ENCODE peak calls at places on chromosomes 5 and 9, in ten cellular contexts. Y, D, G, U, J, C, K, Z, W and N are unnamed samples.
A peak's percentile ranks its signal among the peaks of the same experiment; 100 is the strongest.

GRCh38 chr9:22114956-22115355 is 105.9 kb upstream of the CDKN2B start:
- DNase-seq in D (no peak), W (no peak), G (no peak), Y (no peak), C (no peak), K (no peak), J (no peak), Z (no peak), U (no peak), N (no peak)

GRCh38 chr9:12643686-12644085 is 49.5 kb upstream of the TYRP1 start:
- DNase-seq in K (no peak), U (no peak), G (no peak), Y (no peak), Z (no peak), D (no peak), W (no peak), J (no peak), C (no peak), N (peak; percentile 23)

GRCh38 chr9:33880562-33881089 is 63.7 kb downstream of the UBE2R2 start:
- DNase-seq in W (no peak), U (no peak), G (peak; percentile 27), K (no peak), Y (no peak), Z (no peak), J (no peak), C (no peak), D (no peak), N (no peak)

GRCh38 chr5:14226992-14227391 is 83.8 kb downstream of the TRIO start:
- DNase-seq in U (no peak), Z (no peak), D (no peak), G (no peak), Y (no peak), W (no peak), K (no peak), J (no peak), C (no peak), N (no peak)

GRCh38 chr9:94645901-94646300 is 6.6 kb upstream of the FBP1 start:
- DNase-seq in J (no peak), U (no peak), K (no peak), W (no peak), Z (no peak), Y (no peak), C (no peak), G (no peak), D (no peak), N (no peak)

GRCh38 chr9:125513634-125514413 is 193.2 kb downstream of the MAPKAP1 start:
- DNase-seq in Y (no peak), D (peak; percentile 37), C (no peak), G (peak; percentile 57), W (no peak), K (peak; percentile 59), Z (peak; percentile 57), U (no peak), J (no peak), N (peak; percentile 92)

GRCh38 chr9:107397076-107398049 is 92.2 kb downstream of the KLF4 start:
- DNase-seq in U (no peak), C (no peak), J (no peak), Z (no peak), K (no peak), Y (no peak), D (no peak), G (no peak), W (no peak), N (no peak)

GRCh38 chr9:18896004-18896403 is 137.0 kb downstream of the SAXO1 start:
- DNase-seq in Y (no peak), K (no peak), C (no peak), W (no peak), D (no peak), G (no peak), J (no peak), Z (no peak), U (no peak), N (no peak)

GRCh38 chr9:34399729-34400128 is 23.0 kb upstream of the MYORG start:
- DNase-seq in K (no peak), Z (no peak), C (no peak), D (no peak), J (no peak), W (no peak), G (no peak), Y (no peak), U (no peak), N (no peak)

GRCh38 chr5:180646963-180647305 is 2.5 kb downstream of the FLT4 start:
- DNase-seq in G (no peak), U (no peak), K (no peak), W (no peak), Y (no peak), C (no peak), J (no peak), D (no peak), Z (no peak), N (no peak)

GRCh38 chr9:120946259-120946658 is 19.7 kb upstream of the TRAF1 start:
- DNase-seq in W (no peak), U (no peak), C (no peak), K (no peak), G (no peak), D (no peak), Z (no peak), J (no peak), Y (no peak), N (peak; percentile 42)

GRCh38 chr9:90941661-90942060 is 140.0 kb downstream of the SYK start:
- DNase-seq in D (no peak), K (no peak), G (no peak), J (no peak), Z (no peak), W (no peak), C (no peak), U (no peak), Y (no peak), N (no peak)

GRCh38 chr5:54678737-54679136 is 161.2 kb downstream of the SNX18 start:
- DNase-seq in J (no peak), G (no peak), D (no peak), U (no peak), C (no peak), W (no peak), Y (no peak), Z (no peak), K (no peak), N (no peak)

GRCh38 chr5:80143491-80143890 is 108.3 kb downstream of the THBS4 start:
- DNase-seq in U (no peak), G (no peak), W (no peak), J (no peak), Y (no peak), D (no peak), Z (no peak), C (no peak), K (no peak), N (no peak)

GRCh38 chr5:115319007-115319406 is 22.6 kb upstream of the CCDC112 start:
- DNase-seq in W (no peak), U (no peak), K (no peak), C (no peak), D (no peak), G (no peak), Z (no peak), J (no peak), Y (no peak), N (no peak)

GRCh38 chr9:101601904-101602765 is 7.4 kb upstream of the PPP3R2 start:
- DNase-seq in D (no peak), C (peak; percentile 66), K (no peak), W (no peak), J (peak; percentile 38), G (peak; percentile 37), Y (peak; percentile 63), Z (no peak), U (no peak), N (peak; percentile 53)

GRCh38 chr9:5442400-5443011 is 4.8 kb upstream of the PLGRKT start:
- DNase-seq in W (peak; percentile 48), J (no peak), Z (no peak), D (no peak), G (peak; percentile 41), U (no peak), K (no peak), Y (peak; percentile 32), C (peak; percentile 38), N (peak; percentile 61)

GRCh38 chr9:126915281-126915816 is 767 bp downstream of the RALGPS1 start:
- DNase-seq in U (no peak), C (no peak), W (peak; percentile 60), Z (peak; percentile 91), J (peak; percentile 59), G (no peak), K (no peak), Y (no peak), D (no peak), N (no peak)

GRCh38 chr5:150497274-150497988 is 10.5 kb upstream of the NDST1 start:
- DNase-seq in W (no peak), K (no peak), U (peak; percentile 66), G (peak; percentile 96), J (no peak), D (no peak), Y (no peak), C (no peak), Z (no peak), N (peak; percentile 93)

GRCh38 chr5:149203896-149204544 is 62.7 kb downstream of the ABLIM3 start:
- DNase-seq in C (no peak), G (peak; percentile 47), J (no peak), U (no peak), D (no peak), Y (no peak), K (no peak), W (no peak), Z (no peak), N (peak; percentile 61)

GRCh38 chr5:131382407-131383395 is 118.8 kb downstream of the CDC42SE2 start:
- DNase-seq in Y (no peak), C (peak; percentile 32), K (peak; percentile 71), U (no peak), Z (no peak), D (peak; percentile 33), J (peak; percentile 78), W (peak; percentile 72), G (peak; percentile 52), N (peak; percentile 60)

GRCh38 chr5:133664422-133664821 is 52.1 kb upstream of the FSTL4 start:
- DNase-seq in W (no peak), G (peak; percentile 1), D (no peak), J (no peak), Y (no peak), K (no peak), C (no peak), Z (no peak), U (peak; percentile 27), N (no peak)

GRCh38 chr5:169731221-169731620 is 94.1 kb downstream of the DOCK2 start:
- DNase-seq in G (no peak), K (no peak), Z (no peak), U (no peak), W (no peak), J (no peak), C (no peak), D (no peak), Y (no peak), N (no peak)

GRCh38 chr9:38054653-38055052 is 14.4 kb downstream of the SHB start:
- DNase-seq in K (no peak), J (no peak), D (no peak), W (no peak), Y (no peak), G (no peak), U (no peak), Z (no peak), C (no peak), N (no peak)

GRCh38 chr5:4873656-4874055 is 266.5 kb upstream of the ADAMTS16 start:
- DNase-seq in G (no peak), U (no peak), K (no peak), D (no peak), C (no peak), J (no peak), Y (no peak), Z (no peak), W (no peak), N (no peak)

GRCh38 chr5:172608773-172609172 is 32.3 kb upstream of the NEURL1B start:
- DNase-seq in Y (no peak), J (no peak), G (no peak), C (no peak), K (no peak), D (no peak), U (no peak), W (no peak), Z (no peak), N (no peak)

GRCh38 chr5:124742983-124743533 is 3.4 kb downstream of the ZNF608 start:
- DNase-seq in U (no peak), K (no peak), Y (no peak), W (no peak), C (no peak), G (peak; percentile 88), Z (no peak), D (no peak), J (no peak), N (peak; percentile 77)

GRCh38 chr9:75454043-75454442 is 365.7 kb downstream of the OSTF1 start:
- DNase-seq in Y (no peak), Z (no peak), D (no peak), K (no peak), W (no peak), G (no peak), C (no peak), J (no peak), U (no peak), N (no peak)